ENCODE peak calls at places on chromosomes 4 and X, in five cellular contexts. E is GM12878, W is A549, K is K562, P is HepG2. M is an unnamed sample. For H3K4me1, the result is how much of the 10 kb centered on the place peaks cover.

GRCh38 chr4:80265571-80266266 is 745 bp upstream of the FGF5 start:
- DNase-seq in K (peak), E (no peak), W (no peak), P (no peak), M (peak)

GRCh38 chrX:30613736-30614135 is 36.2 kb upstream of the TASL start:
- DNase-seq in W (no peak), E (no peak), K (no peak), P (no peak), M (no peak)

GRCh38 chr4:10013722-10014121 is 7.6 kb downstream of the SLC2A9 start:
- DNase-seq in E (no peak), P (no peak), W (peak), K (peak), M (peak)

GRCh38 chrX:51852096-51852495 is 41.3 kb upstream of the MAGED1 start:
- DNase-seq in W (no peak), K (no peak), E (no peak), P (no peak), M (no peak)

GRCh38 chr4:94574616-94575015 is 122.9 kb downstream of the PDLIM5 start:
- DNase-seq in K (no peak), E (no peak), P (no peak), W (no peak), M (no peak)

GRCh38 chr4:3491681-3492405 is 28.7 kb downstream of the DOK7 start:
- DNase-seq in W (no peak), K (no peak), E (no peak), P (no peak), M (no peak)

GRCh38 chrX:107577933-107578332 is 50.4 kb upstream of the PRPS1 start:
- DNase-seq in P (no peak), E (no peak), W (no peak), K (peak), M (no peak)

GRCh38 chrX:84724576-84724975 is 222.3 kb upstream of the HDX start:
- DNase-seq in W (no peak), K (no peak), E (no peak), P (no peak), M (no peak)

GRCh38 chr4:72340803-72341431 is 228.1 kb downstream of the ADAMTS3 start:
- DNase-seq in W (no peak), E (no peak), P (no peak), K (no peak), M (peak)

GRCh38 chr4:123867910-123868587 is 471.5 kb downstream of the SPRY1 start:
- DNase-seq in E (no peak), K (no peak), P (peak), W (no peak), M (no peak)

GRCh38 chr4:682490-683172 is 6.3 kb downstream of the SLC49A3 start:
- DNase-seq in K (no peak), P (no peak), E (no peak), W (no peak), M (no peak)

DNA sequence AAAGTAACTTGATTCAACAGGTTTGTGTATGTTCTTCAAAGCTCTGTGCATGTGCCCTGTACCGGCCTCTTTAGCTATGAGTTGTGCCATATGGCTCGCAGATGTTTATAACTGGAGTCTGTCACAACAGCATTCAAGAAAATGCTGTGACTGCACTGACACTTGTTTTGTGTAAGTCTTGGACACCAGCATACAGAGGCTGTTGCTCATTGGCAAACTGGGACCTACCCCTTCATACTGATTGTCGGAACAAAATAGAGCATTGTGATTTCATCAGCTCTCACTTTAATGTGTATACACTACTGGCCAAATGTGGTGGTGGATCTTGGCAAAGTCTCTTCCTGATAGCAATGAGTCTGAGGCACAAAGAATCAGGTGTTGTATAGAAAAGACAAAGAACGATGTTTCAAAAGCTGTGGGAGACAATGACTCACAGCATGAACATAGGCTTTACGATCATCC is 133.9 kb downstream of the EGF start:
- DNase-seq in P (no peak), K (no peak), E (no peak), W (no peak), M (no peak)
- H3K4me1 ChIP-seq in P (under half), K (under half), E (under half), W (under half), M (under half)

DNA sequence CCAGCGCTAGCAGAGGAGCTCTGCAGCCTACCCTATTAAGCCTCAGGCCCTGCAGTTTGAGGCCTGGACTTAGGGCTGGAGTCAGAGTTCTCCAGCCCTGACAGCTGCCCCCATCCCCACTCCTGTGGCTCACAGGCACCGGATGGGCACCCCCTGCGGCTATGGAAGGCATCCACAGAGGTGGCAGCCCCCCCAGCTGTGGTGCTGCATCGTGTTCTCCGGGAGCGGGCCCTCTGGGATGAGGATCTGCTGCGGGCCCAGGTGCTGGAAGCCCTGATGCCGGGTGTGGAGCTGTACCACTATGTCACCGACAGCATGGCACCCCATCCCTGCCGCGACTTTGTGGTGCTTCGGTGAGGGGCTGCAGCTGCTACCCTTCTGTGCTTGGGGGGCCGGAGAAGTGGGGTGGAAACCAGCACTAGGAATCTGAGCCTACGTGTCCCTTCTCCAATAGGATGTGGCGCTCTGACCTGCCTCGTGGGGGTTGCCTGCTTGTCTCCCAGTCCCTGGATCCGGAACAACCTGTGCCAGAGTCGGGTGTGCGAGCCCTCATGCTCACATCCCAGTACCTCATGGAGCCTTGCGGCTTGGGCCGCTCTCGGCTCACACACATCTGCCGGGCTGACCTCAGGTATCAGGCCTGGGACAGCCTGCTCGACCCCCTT is 76.2 kb downstream of the STARD8 start:
- DNase-seq in W (no peak), E (no peak), K (no peak), P (no peak), M (no peak)
- TF ChIP-seq JUNB in W (no peak), E (no peak), K (no peak), P (no peak), M (no peak)

GRCh38 chr4:112897548-112897947 is 151.9 kb upstream of the ANK2 start:
- DNase-seq in E (no peak), K (peak), P (peak), W (peak), M (peak)
- H3K4me1 ChIP-seq in E (under half), K (under half), P (under half), W (under half), M (under half)

DNA sequence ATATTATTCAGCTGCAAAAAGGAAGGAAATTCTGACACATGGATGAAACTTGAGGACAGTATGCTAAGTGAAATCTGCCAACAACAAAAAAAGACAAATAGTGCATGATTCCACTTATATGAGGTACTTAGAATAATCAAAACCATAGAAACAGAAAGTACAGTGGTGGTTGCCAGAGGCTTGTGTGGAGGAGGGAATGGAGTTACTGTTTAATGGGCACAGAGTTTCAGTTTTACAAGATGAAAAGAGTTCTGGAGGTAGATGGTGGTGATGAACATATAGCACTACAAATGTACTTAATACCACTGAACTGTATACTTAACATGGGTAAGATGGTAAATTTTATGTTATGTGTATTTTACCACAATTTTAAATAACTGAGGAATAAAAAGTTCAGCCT is 212.0 kb upstream of the KLF3 start:
- DNase-seq in P (no peak), E (no peak), W (no peak), K (no peak), M (no peak)
- TF ChIP-seq JUNB in P (no peak), E (no peak), W (no peak), K (no peak), M (no peak)

M was measured in GM23338.